ENCODE peak calls at places on chromosomes 3 and 15, in four cellular contexts. One of them, this sample, is unnamed. For H3K9me3, the result is how much of the 10 kb centered on the place peaks cover.

GRCh38 chr3:48372377-48372770 is 355 bp downstream of the FBXW12 start:
- ATAC-seq in CD4-positive, alpha-beta T cell: no peak
- ATAC-seq in right cardiac atrium: no peak
- ATAC-seq in lower lobe of right lung: no peak
- ATAC-seq in this sample: no peak

GRCh38 chr3:109268181-109268580 is 48.1 kb downstream of the DPPA2 start:
- ATAC-seq in CD4-positive, alpha-beta T cell: no peak
- ATAC-seq in right cardiac atrium: no peak
- ATAC-seq in lower lobe of right lung: no peak
- ATAC-seq in this sample: no peak

GRCh38 chr15:47504624-47505256 is 212.6 kb upstream of the SEMA6D start:
- ATAC-seq in CD4-positive, alpha-beta T cell: no peak
- ATAC-seq in right cardiac atrium: no peak
- ATAC-seq in lower lobe of right lung: no peak
- ATAC-seq in this sample: no peak

GRCh38 chr15:100981086-100981485 is 61.9 kb downstream of the LRRK1 start:
- ATAC-seq in CD4-positive, alpha-beta T cell: no peak
- ATAC-seq in right cardiac atrium: no peak
- ATAC-seq in lower lobe of right lung: no peak
- ATAC-seq in this sample: no peak

GRCh38 chr3:65604863-65605526 is 433.7 kb downstream of the MAGI1 start:
- ATAC-seq in CD4-positive, alpha-beta T cell: no peak
- ATAC-seq in right cardiac atrium: no peak
- ATAC-seq in lower lobe of right lung: no peak
- ATAC-seq in this sample: no peak

GRCh38 chr3:37853691-37854413 is 7.8 kb upstream of the CTDSPL start:
- ATAC-seq in CD4-positive, alpha-beta T cell: no peak
- ATAC-seq in right cardiac atrium: peak
- ATAC-seq in lower lobe of right lung: peak
- ATAC-seq in this sample: no peak

GRCh38 chr3:14377044-14377837 is 25.2 kb upstream of the SLC6A6 start:
- ATAC-seq in CD4-positive, alpha-beta T cell: no peak
- ATAC-seq in right cardiac atrium: no peak
- ATAC-seq in lower lobe of right lung: no peak
- ATAC-seq in this sample: no peak

GRCh38 chr3:172208586-172209332 is 169.4 kb downstream of the FNDC3B start:
- ATAC-seq in CD4-positive, alpha-beta T cell: no peak
- ATAC-seq in right cardiac atrium: peak
- ATAC-seq in lower lobe of right lung: peak
- ATAC-seq in this sample: no peak

GRCh38 chr15:44092221-44092620 is 102.8 kb downstream of the FRMD5 start:
- ATAC-seq in CD4-positive, alpha-beta T cell: no peak
- ATAC-seq in right cardiac atrium: peak
- ATAC-seq in lower lobe of right lung: no peak
- ATAC-seq in this sample: no peak

GRCh38 chr3:123657578-123657977 is 72.7 kb upstream of the HACD2 start:
- ATAC-seq in CD4-positive, alpha-beta T cell: no peak
- ATAC-seq in right cardiac atrium: no peak
- ATAC-seq in lower lobe of right lung: no peak
- ATAC-seq in this sample: no peak

GRCh38 chr3:190645932-190646331 is 132.0 kb downstream of the IL1RAP start:
- ATAC-seq in CD4-positive, alpha-beta T cell: no peak
- ATAC-seq in right cardiac atrium: no peak
- ATAC-seq in lower lobe of right lung: no peak
- ATAC-seq in this sample: no peak

GRCh38 chr15:39332846-39333245 is 248.0 kb upstream of the THBS1 start:
- ATAC-seq in CD4-positive, alpha-beta T cell: no peak
- ATAC-seq in right cardiac atrium: no peak
- ATAC-seq in lower lobe of right lung: no peak
- ATAC-seq in this sample: no peak

GRCh38 chr15:94397377-94397776 is 166.0 kb downstream of the MCTP2 start:
- ATAC-seq in CD4-positive, alpha-beta T cell: no peak
- ATAC-seq in right cardiac atrium: peak
- ATAC-seq in lower lobe of right lung: peak
- ATAC-seq in this sample: no peak

GRCh38 chr3:72008226-72008996 is 223.5 kb upstream of the PROK2 start:
- ATAC-seq in CD4-positive, alpha-beta T cell: no peak
- ATAC-seq in right cardiac atrium: peak
- ATAC-seq in lower lobe of right lung: peak
- ATAC-seq in this sample: no peak

GRCh38 chr3:52907497-52907896 is 10.1 kb upstream of the STIMATE start:
- ATAC-seq in CD4-positive, alpha-beta T cell: no peak
- ATAC-seq in right cardiac atrium: no peak
- ATAC-seq in lower lobe of right lung: no peak
- ATAC-seq in this sample: no peak

GRCh38 chr3:172313671-172314070 is 134.6 kb downstream of the GHSR start:
- ATAC-seq in CD4-positive, alpha-beta T cell: no peak
- ATAC-seq in right cardiac atrium: no peak
- ATAC-seq in lower lobe of right lung: peak
- ATAC-seq in this sample: no peak

GRCh38 chr3:114253505-114253904 is 16.1 kb upstream of the ZNF80 start:
- ATAC-seq in CD4-positive, alpha-beta T cell: no peak
- ATAC-seq in right cardiac atrium: no peak
- ATAC-seq in lower lobe of right lung: no peak
- ATAC-seq in this sample: no peak

GRCh38 chr15:92168284-92168683 is 225.4 kb upstream of the ST8SIA2 start:
- ATAC-seq in CD4-positive, alpha-beta T cell: no peak
- ATAC-seq in right cardiac atrium: no peak
- ATAC-seq in lower lobe of right lung: no peak
- ATAC-seq in this sample: no peak

GRCh38 chr3:29334652-29335189 is 53.9 kb downstream of the RBMS3 start:
- ATAC-seq in CD4-positive, alpha-beta T cell: no peak
- ATAC-seq in right cardiac atrium: no peak
- ATAC-seq in lower lobe of right lung: no peak
- ATAC-seq in this sample: no peak

GRCh38 chr15:90401499-90401898 is 13.5 kb downstream of the IQGAP1 start:
- ATAC-seq in CD4-positive, alpha-beta T cell: no peak
- ATAC-seq in right cardiac atrium: no peak
- ATAC-seq in lower lobe of right lung: peak
- ATAC-seq in this sample: no peak

GRCh38 chr15:81843226-81843625 is 202.6 kb downstream of the MEX3B start:
- ATAC-seq in CD4-positive, alpha-beta T cell: no peak
- ATAC-seq in right cardiac atrium: no peak
- ATAC-seq in lower lobe of right lung: no peak
- ATAC-seq in this sample: no peak

GRCh38 chr15:63402498-63403253 is 21.0 kb upstream of the CA12 start:
- ATAC-seq in CD4-positive, alpha-beta T cell: peak
- ATAC-seq in right cardiac atrium: peak
- ATAC-seq in lower lobe of right lung: peak
- ATAC-seq in this sample: peak

GRCh38 chr3:190926619-190927018 is 64.1 kb upstream of the GMNC start:
- ATAC-seq in CD4-positive, alpha-beta T cell: no peak
- ATAC-seq in right cardiac atrium: no peak
- ATAC-seq in lower lobe of right lung: no peak
- ATAC-seq in this sample: no peak

GRCh38 chr3:4979401-4980228 is at the start of gene BHLHE40:
- ATAC-seq in CD4-positive, alpha-beta T cell: peak
- ATAC-seq in right cardiac atrium: peak
- ATAC-seq in lower lobe of right lung: peak
- ATAC-seq in this sample: no peak

GRCh38 chr3:28575748-28576589 is 227.3 kb upstream of the AZI2 start:
- ATAC-seq in CD4-positive, alpha-beta T cell: no peak
- ATAC-seq in right cardiac atrium: peak
- ATAC-seq in lower lobe of right lung: peak
- ATAC-seq in this sample: peak

GRCh38 chr3:14802332-14802731 is 16.4 kb upstream of the FGD5 start:
- ATAC-seq in CD4-positive, alpha-beta T cell: no peak
- ATAC-seq in right cardiac atrium: no peak
- ATAC-seq in lower lobe of right lung: no peak
- ATAC-seq in this sample: no peak

GRCh38 chr3:14472471-14473351 is 67.4 kb downstream of the GRIP2 start:
- ATAC-seq in CD4-positive, alpha-beta T cell: no peak
- ATAC-seq in right cardiac atrium: peak
- ATAC-seq in lower lobe of right lung: peak
- ATAC-seq in this sample: peak

GRCh38 chr15:85871545-85871944 is 76.8 kb upstream of the KLHL25 start:
- ATAC-seq in CD4-positive, alpha-beta T cell: no peak
- ATAC-seq in right cardiac atrium: no peak
- ATAC-seq in lower lobe of right lung: no peak
- ATAC-seq in this sample: no peak

GRCh38 chr3:78353231-78353630 is 1313.3 kb downstream of the ROBO2 start:
- ATAC-seq in CD4-positive, alpha-beta T cell: no peak
- ATAC-seq in right cardiac atrium: no peak
- ATAC-seq in lower lobe of right lung: no peak
- ATAC-seq in this sample: no peak

GRCh38 chr3:178203650-178204049 is 332.6 kb upstream of the KCNMB2 start:
- ATAC-seq in CD4-positive, alpha-beta T cell: no peak
- ATAC-seq in right cardiac atrium: no peak
- ATAC-seq in lower lobe of right lung: no peak
- ATAC-seq in this sample: no peak

GRCh38 chr3:102736288-102736960 is 301.6 kb downstream of the ZPLD1 start:
- ATAC-seq in CD4-positive, alpha-beta T cell: no peak
- ATAC-seq in right cardiac atrium: peak
- ATAC-seq in lower lobe of right lung: peak
- ATAC-seq in this sample: no peak

GRCh38 chr3:188362405-188362831 is 208.5 kb downstream of the LPP start:
- ATAC-seq in CD4-positive, alpha-beta T cell: no peak
- ATAC-seq in right cardiac atrium: peak
- ATAC-seq in lower lobe of right lung: peak
- ATAC-seq in this sample: no peak

GRCh38 chr15:63983071-63983711 is 63.1 kb downstream of the DAPK2 start:
- ATAC-seq in CD4-positive, alpha-beta T cell: no peak
- ATAC-seq in right cardiac atrium: no peak
- ATAC-seq in lower lobe of right lung: no peak
- ATAC-seq in this sample: no peak

GRCh38 chr3:129582799-129583198 is 23.7 kb downstream of the PLXND1 start:
- ATAC-seq in CD4-positive, alpha-beta T cell: no peak
- ATAC-seq in right cardiac atrium: no peak
- ATAC-seq in lower lobe of right lung: no peak
- ATAC-seq in this sample: no peak

GRCh38 chr15:87682527-87682926 is 574.0 kb downstream of the NTRK3 start:
- ATAC-seq in CD4-positive, alpha-beta T cell: no peak
- ATAC-seq in right cardiac atrium: no peak
- ATAC-seq in lower lobe of right lung: no peak
- ATAC-seq in this sample: no peak
- H3K9me3 ChIP-seq in CD4-positive, alpha-beta T cell: under half
- H3K9me3 ChIP-seq in right cardiac atrium: under half
- H3K9me3 ChIP-seq in lower lobe of right lung: under half
- H3K9me3 ChIP-seq in this sample: under half

GRCh38 chr3:197711973-197712707 is 24.6 kb downstream of the RUBCN start:
- ATAC-seq in CD4-positive, alpha-beta T cell: peak
- ATAC-seq in right cardiac atrium: peak
- ATAC-seq in lower lobe of right lung: peak
- ATAC-seq in this sample: peak
- H3K9me3 ChIP-seq in CD4-positive, alpha-beta T cell: under half
- H3K9me3 ChIP-seq in right cardiac atrium: under half
- H3K9me3 ChIP-seq in lower lobe of right lung: under half
- H3K9me3 ChIP-seq in this sample: under half

GRCh38 chr3:44501971-44502370 is 24.5 kb upstream of the ZNF445 start:
- ATAC-seq in CD4-positive, alpha-beta T cell: no peak
- ATAC-seq in right cardiac atrium: no peak
- ATAC-seq in lower lobe of right lung: no peak
- ATAC-seq in this sample: no peak
- H3K9me3 ChIP-seq in CD4-positive, alpha-beta T cell: under half
- H3K9me3 ChIP-seq in right cardiac atrium: under half
- H3K9me3 ChIP-seq in lower lobe of right lung: under half
- H3K9me3 ChIP-seq in this sample: under half

GRCh38 chr3:44492496-44492895 is 15.0 kb upstream of the ZNF445 start:
- ATAC-seq in CD4-positive, alpha-beta T cell: no peak
- ATAC-seq in right cardiac atrium: no peak
- ATAC-seq in lower lobe of right lung: no peak
- ATAC-seq in this sample: no peak

GRCh38 chr3:44499149-44499898 is 21.9 kb upstream of the ZNF445 start:
- ATAC-seq in CD4-positive, alpha-beta T cell: no peak
- ATAC-seq in right cardiac atrium: no peak
- ATAC-seq in lower lobe of right lung: no peak
- ATAC-seq in this sample: no peak

DNA sequence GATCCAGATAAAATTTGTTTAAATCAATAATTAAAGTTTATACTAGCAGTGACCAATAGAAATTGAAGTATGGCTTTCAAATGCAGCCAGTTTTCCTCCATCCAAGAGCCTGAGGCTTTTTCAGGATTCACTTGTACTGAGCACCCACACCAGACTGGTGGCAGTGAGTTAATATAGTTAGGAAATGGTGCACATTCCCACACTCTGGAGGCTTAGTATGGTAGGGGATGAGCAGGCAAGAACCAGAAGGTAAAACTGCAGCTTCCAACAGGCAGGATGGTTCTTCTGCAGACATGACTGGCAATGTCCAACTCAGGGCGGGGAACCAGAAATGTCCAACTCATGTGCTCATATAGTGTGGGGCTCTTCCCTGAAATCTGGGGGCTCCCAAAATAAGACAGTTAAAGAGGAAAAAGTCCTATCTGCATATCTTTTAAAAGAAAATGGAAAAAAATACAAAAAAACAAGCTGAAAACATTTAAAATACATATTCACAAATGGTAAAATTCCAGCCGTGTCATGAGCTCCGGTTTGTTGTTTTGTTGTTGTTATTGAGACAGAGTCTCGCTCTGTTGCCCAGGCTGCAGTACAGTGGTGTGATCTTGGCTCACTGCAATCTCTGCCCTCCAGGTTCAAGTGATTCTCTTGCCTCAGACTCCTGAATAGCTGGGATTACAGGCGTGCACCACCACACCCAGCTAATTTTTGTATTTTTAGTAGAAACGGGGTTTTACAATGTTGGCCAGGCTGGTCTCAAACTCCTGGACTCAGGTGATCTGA is 18.4 kb upstream of the ZNF445 start:
- ATAC-seq in CD4-positive, alpha-beta T cell: no peak
- ATAC-seq in right cardiac atrium: no peak
- ATAC-seq in lower lobe of right lung: no peak
- ATAC-seq in this sample: no peak
- H3K9me3 ChIP-seq in CD4-positive, alpha-beta T cell: half or more
- H3K9me3 ChIP-seq in right cardiac atrium: under half
- H3K9me3 ChIP-seq in lower lobe of right lung: under half
- H3K9me3 ChIP-seq in this sample: under half

GRCh38 chr3:110966966-110967663 is 104.5 kb upstream of the NECTIN3 start:
- ATAC-seq in CD4-positive, alpha-beta T cell: no peak
- ATAC-seq in right cardiac atrium: no peak
- ATAC-seq in lower lobe of right lung: no peak
- ATAC-seq in this sample: no peak
- H3K9me3 ChIP-seq in CD4-positive, alpha-beta T cell: under half
- H3K9me3 ChIP-seq in right cardiac atrium: under half
- H3K9me3 ChIP-seq in lower lobe of right lung: under half
- H3K9me3 ChIP-seq in this sample: under half

GRCh38 chr3:75737831-75738493 is 47.4 kb downstream of the ZNF717 start:
- ATAC-seq in CD4-positive, alpha-beta T cell: no peak
- ATAC-seq in right cardiac atrium: no peak
- ATAC-seq in lower lobe of right lung: no peak
- ATAC-seq in this sample: no peak
- H3K9me3 ChIP-seq in CD4-positive, alpha-beta T cell: half or more
- H3K9me3 ChIP-seq in right cardiac atrium: under half
- H3K9me3 ChIP-seq in lower lobe of right lung: half or more
- H3K9me3 ChIP-seq in this sample: half or more

GRCh38 chr3:26353052-26353451 is 269.5 kb upstream of the LRRC3B start:
- ATAC-seq in CD4-positive, alpha-beta T cell: no peak
- ATAC-seq in right cardiac atrium: no peak
- ATAC-seq in lower lobe of right lung: no peak
- ATAC-seq in this sample: no peak
- H3K9me3 ChIP-seq in CD4-positive, alpha-beta T cell: under half
- H3K9me3 ChIP-seq in right cardiac atrium: under half
- H3K9me3 ChIP-seq in lower lobe of right lung: under half
- H3K9me3 ChIP-seq in this sample: under half